ENCODE peak calls at places on chromosomes 13 and 19, in six cellular contexts. K is transverse colon, E is A673, B is IMR-90, Y is left lung, O is ascending aorta. I is an unnamed sample.

GRCh38 chr19:50507376-50507775 is 3.6 kb downstream of the JOSD2 start:
- DNase-seq in K (no peak), E (no peak), B (no peak), Y (no peak), O (no peak), I (no peak)

GRCh38 chr19:13958043-13958442 is 5.7 kb downstream of the DCAF15 start:
- DNase-seq in K (no peak), E (no peak), B (no peak), Y (no peak), O (no peak), I (no peak)

GRCh38 chr13:35531551-35531950 is 55.1 kb upstream of the MAB21L1 start:
- DNase-seq in K (no peak), E (no peak), B (no peak), Y (no peak), O (no peak), I (no peak)

GRCh38 chr13:19178901-19179593 is 2.6 kb downstream of the TUBA3C start:
- DNase-seq in K (no peak), E (no peak), B (no peak), Y (no peak), O (no peak), I (no peak)

GRCh38 chr19:23512151-23512925 is 117.1 kb upstream of the ZNF91 start:
- DNase-seq in K (no peak), E (no peak), B (no peak), Y (no peak), O (no peak), I (no peak)

GRCh38 chr13:99083976-99084375 is 106.1 kb upstream of the DOCK9 start:
- DNase-seq in K (no peak), E (no peak), B (no peak), Y (no peak), O (no peak), I (no peak)

GRCh38 chr19:38515906-38516305 is 82.4 kb downstream of the RYR1 start:
- DNase-seq in K (no peak), E (no peak), B (no peak), Y (no peak), O (no peak), I (no peak)

GRCh38 chr13:101875717-101876393 is 423.4 kb downstream of the ITGBL1 start:
- DNase-seq in K (no peak), E (peak), B (peak), Y (no peak), O (no peak), I (peak)

GRCh38 chr13:88932950-88933349 is 1261.8 kb downstream of the SLITRK5 start:
- DNase-seq in K (no peak), E (no peak), B (no peak), Y (no peak), O (no peak), I (no peak)

GRCh38 chr13:75704942-75705320 is 68.8 kb downstream of the LMO7 start:
- DNase-seq in K (peak), E (no peak), B (no peak), Y (peak), O (no peak), I (no peak)

GRCh38 chr19:850221-850978 is 1.7 kb upstream of the ELANE start:
- DNase-seq in K (peak), E (peak), B (peak), Y (peak), O (peak), I (peak)

GRCh38 chr19:40603071-40603718 is 2.0 kb downstream of the LTBP4 start:
- DNase-seq in K (no peak), E (peak), B (peak), Y (no peak), O (no peak), I (peak)

GRCh38 chr19:40312533-40312932 is 27.4 kb upstream of the AKT2 start:
- DNase-seq in K (no peak), E (no peak), B (no peak), Y (no peak), O (no peak), I (no peak)

GRCh38 chr13:50993371-50993770 is 83.8 kb downstream of the RNASEH2B start:
- DNase-seq in K (no peak), E (no peak), B (no peak), Y (no peak), O (no peak), I (no peak)

GRCh38 chr13:80341098-80341701 is at the start of gene SPRY2:
- DNase-seq in K (peak), E (peak), B (peak), Y (peak), O (peak), I (peak)

GRCh38 chr13:99501952-99502310 is 659 bp downstream of the TM9SF2 start:
- DNase-seq in K (peak), E (peak), B (peak), Y (peak), O (no peak), I (peak)

GRCh38 chr13:24738366-24738847 is 25.6 kb upstream of the RNF17 start:
- DNase-seq in K (no peak), E (no peak), B (no peak), Y (no peak), O (no peak), I (no peak)

GRCh38 chr19:19997656-19998268 is 41.5 kb downstream of the ZNF682 start:
- DNase-seq in K (peak), E (peak), B (no peak), Y (no peak), O (no peak), I (no peak)

GRCh38 chr19:35088514-35088913 is 27.1 kb upstream of the FXYD3 start:
- DNase-seq in K (no peak), E (no peak), B (peak), Y (no peak), O (no peak), I (peak)

GRCh38 chr19:48549380-48549779 is 2.6 kb upstream of the SULT2B1 start:
- DNase-seq in K (no peak), E (no peak), B (no peak), Y (no peak), O (no peak), I (no peak)

GRCh38 chr19:39677931-39678889 is 22.5 kb downstream of the LGALS16 start:
- DNase-seq in K (no peak), E (no peak), B (peak), Y (peak), O (no peak), I (peak)

GRCh38 chr13:41931337-41931736 is 29.6 kb downstream of the VWA8 start:
- DNase-seq in K (no peak), E (no peak), B (peak), Y (no peak), O (no peak), I (peak)

GRCh38 chr19:5682293-5682592 is 1.4 kb downstream of the HSD11B1L start:
- DNase-seq in K (no peak), E (no peak), B (no peak), Y (no peak), O (no peak), I (no peak)

GRCh38 chr13:59643239-59643865 is 520.4 kb downstream of the DIAPH3 start:
- DNase-seq in K (no peak), E (no peak), B (no peak), Y (no peak), O (no peak), I (no peak)

GRCh38 chr19:6767357-6768235 is at the start of gene SH2D3A:
- DNase-seq in K (peak), E (peak), B (peak), Y (peak), O (peak), I (peak)

GRCh38 chr13:45751882-45752281 is 49.8 kb downstream of the CBY2 start:
- DNase-seq in K (no peak), E (peak), B (no peak), Y (no peak), O (no peak), I (no peak)

GRCh38 chr13:28540612-28541011 is 45.7 kb upstream of the FLT1 start:
- DNase-seq in K (no peak), E (no peak), B (peak), Y (no peak), O (no peak), I (peak)

DNA sequence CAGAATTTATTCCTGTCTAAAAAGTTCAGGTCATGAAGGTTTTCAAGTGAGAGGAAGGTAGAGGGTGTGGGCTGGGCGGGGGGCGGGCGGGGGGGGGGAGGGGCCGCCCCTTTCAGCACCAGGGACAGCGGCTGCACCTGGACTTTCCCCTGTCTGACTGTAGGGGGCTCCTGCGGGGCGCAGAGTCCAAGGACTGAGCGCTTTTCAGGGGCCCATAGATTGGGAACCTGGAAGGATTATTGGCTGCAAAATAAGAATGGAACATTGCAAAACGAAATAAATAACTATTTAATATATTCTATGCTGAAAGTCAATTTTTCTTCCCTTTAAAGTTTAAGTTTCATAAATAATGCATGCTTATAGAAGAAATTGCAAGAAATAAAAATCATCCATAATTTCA is 8.9 kb upstream of the CYP4F3 start:
- DNase-seq in K (peak), E (peak), B (no peak), Y (no peak), O (no peak), I (peak)
- TF ChIP-seq CTCF in K (peak), E (peak), B (peak), Y (peak), O (no peak), I (peak)

DNA sequence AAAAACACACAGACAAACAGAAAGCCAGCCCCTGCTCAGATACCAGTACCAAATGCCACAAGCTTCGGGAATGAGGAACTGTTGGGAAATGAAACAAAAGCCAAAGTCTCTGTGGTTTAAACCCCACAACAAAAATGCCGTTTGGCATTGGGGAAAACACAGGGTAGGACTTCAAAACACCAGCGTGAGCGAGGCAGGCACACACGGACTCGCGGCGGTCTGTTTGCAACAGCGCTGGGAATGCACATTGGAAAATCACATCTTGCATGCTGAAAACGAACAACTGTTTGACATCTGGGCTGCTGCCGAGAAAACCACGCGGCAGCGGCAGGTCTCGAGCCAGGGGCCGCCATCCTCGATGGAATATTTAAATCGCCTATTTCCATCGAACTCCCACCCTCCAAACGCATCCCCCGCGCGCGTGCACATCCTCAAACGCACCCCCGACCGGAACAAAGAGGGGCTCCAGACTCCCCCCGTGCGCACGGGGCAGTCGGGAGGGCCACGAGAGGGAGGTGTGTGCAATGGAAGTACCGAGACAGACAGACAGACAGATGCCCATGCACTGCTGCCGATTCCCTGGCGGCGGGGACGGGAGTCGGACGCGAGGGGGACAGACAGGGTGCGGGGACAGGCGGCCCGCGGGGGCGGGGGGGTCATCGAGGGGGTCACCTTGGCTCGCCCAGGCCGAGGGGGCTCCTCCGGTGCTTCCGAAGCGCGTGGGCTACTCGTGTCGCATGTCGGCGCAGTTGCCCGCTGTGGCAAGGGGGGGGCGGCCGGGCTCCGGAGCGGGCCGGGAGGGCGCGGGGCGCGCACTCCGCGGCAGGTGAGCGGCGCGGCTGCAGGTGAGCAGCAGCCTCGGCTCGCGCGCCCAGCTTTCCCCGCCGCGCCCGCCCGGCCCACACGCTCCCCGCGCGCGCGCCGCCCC is at the start of gene GPR12:
- DNase-seq in K (no peak), E (peak), B (no peak), Y (no peak), O (no peak), I (peak)
- H3K4me3 ChIP-seq in K (no peak), E (no peak), B (no peak), Y (peak), O (peak), I (no peak)

GRCh38 chr19:55419089-55419488 is 11.5 kb upstream of the UBE2S start:
- DNase-seq in K (no peak), E (no peak), B (no peak), Y (no peak), O (no peak), I (no peak)
- TF ChIP-seq CTCF in K (no peak), E (no peak), B (no peak), Y (no peak), O (no peak), I (no peak)

GRCh38 chr13:112116187-112116950 is 49.4 kb downstream of the SOX1 start:
- DNase-seq in K (no peak), E (no peak), B (no peak), Y (no peak), O (no peak), I (no peak)
- H3K4me3 ChIP-seq in K (no peak), E (no peak), B (no peak), Y (no peak), O (no peak), I (no peak)

DNA sequence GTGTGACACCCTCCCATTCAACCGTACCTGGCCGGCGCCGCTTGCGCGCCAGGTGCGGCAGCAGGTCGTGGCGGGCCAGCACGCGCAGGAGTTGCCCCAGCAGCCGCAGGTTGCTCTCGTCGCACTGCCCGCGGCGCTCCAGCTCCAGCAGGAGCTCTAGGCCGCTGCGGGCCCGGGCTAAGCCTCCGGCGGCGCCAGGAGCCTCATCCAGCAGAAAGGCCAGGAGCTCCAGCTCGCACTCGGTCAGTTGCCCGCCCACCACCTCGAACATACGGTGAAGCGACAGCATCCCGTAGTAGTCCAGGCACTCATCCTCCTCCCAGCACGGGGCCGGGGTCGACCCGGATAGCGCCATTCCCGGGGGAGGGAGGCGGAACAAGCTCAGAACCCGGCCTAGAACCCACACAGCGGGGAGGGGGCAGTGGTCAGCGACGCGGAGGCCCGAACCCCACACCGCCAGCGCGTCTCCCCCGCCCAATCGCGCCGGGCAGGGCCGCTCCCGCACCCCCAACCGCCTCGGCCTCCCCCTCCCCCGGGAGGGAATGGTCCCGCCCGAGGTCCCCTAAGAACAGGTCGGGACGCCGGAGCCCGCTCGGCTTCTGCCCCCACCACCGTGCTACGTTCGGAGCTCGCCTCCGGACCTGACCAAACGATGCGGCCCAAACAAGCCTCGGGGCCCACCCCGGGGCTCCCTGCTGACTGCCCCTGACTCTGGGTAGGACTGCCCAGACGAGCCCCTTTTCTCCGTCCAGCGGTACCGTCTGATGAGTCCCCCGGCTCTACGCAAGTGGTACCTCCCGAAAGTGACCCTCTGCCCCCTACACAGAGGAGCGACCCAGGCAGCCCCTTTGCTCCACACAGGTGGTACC is 590 bp downstream of the DEDD2 start:
- DNase-seq in K (peak), E (peak), B (peak), Y (peak), O (peak), I (peak)
- TF ChIP-seq CTCF in K (no peak), E (no peak), B (no peak), Y (no peak), O (no peak), I (no peak)

GRCh38 chr19:46002678-46003275 is 7.5 kb downstream of the CCDC61 start:
- DNase-seq in K (no peak), E (no peak), B (no peak), Y (no peak), O (no peak), I (no peak)

GRCh38 chr19:45996933-45997332 is 1.7 kb downstream of the CCDC61 start:
- DNase-seq in K (no peak), E (no peak), B (no peak), Y (no peak), O (no peak), I (no peak)

GRCh38 chr19:45999653-46000121 is 4.4 kb downstream of the CCDC61 start:
- DNase-seq in K (no peak), E (no peak), B (peak), Y (no peak), O (no peak), I (peak)

GRCh38 chr19:45998834-45999233 is 3.6 kb downstream of the CCDC61 start:
- DNase-seq in K (no peak), E (no peak), B (no peak), Y (no peak), O (no peak), I (no peak)

GRCh38 chr19:46000497-46001246 is 5.4 kb downstream of the CCDC61 start:
- DNase-seq in K (peak), E (peak), B (no peak), Y (no peak), O (no peak), I (peak)
- H3K4me3 ChIP-seq in K (no peak), E (no peak), B (no peak), Y (no peak), O (no peak), I (peak)

GRCh38 chr19:33397536-33398360 is 24.2 kb downstream of the CEBPG start:
- DNase-seq in K (no peak), E (no peak), B (no peak), Y (peak), O (no peak), I (peak)
- TF ChIP-seq CTCF in K (no peak), E (no peak), B (no peak), Y (no peak), O (no peak), I (peak)